ENCODE peak calls at places on chromosomes 16 and 17, in ten cellular contexts. One of them, this sample, is unnamed.

GRCh38 chr16:50263940-50264929 is 2.1 kb upstream of the ADCY7 start:
- DNase-seq in DND-41: no peak
- DNase-seq in IMR-90: peak
- DNase-seq in cardiac muscle cell: no peak
- DNase-seq in fibroblast of villous mesenchyme: peak
- DNase-seq in AG09319: no peak
- DNase-seq in mesothelial cell of epicardium: no peak
- DNase-seq in activated CD8-positive, alpha-beta T cell treated with anti-CD3 and anti-CD28 coated beads for 36 hours: peak
- DNase-seq in prostate gland: no peak
- DNase-seq in cardiac fibroblast: peak
- DNase-seq in this sample: no peak

GRCh38 chr16:72844225-72844920 is 203.6 kb downstream of the ZFHX3 start:
- DNase-seq in cardiac muscle cell: peak
- DNase-seq in IMR-90: no peak
- DNase-seq in fibroblast of villous mesenchyme: peak
- DNase-seq in cardiac fibroblast: no peak
- DNase-seq in prostate gland: no peak
- DNase-seq in DND-41: peak
- DNase-seq in AG09319: no peak
- DNase-seq in mesothelial cell of epicardium: no peak
- DNase-seq in activated CD8-positive, alpha-beta T cell treated with anti-CD3 and anti-CD28 coated beads for 36 hours: peak
- DNase-seq in this sample: no peak

GRCh38 chr16:68752602-68753001 is 15.5 kb downstream of the CDH1 start:
- DNase-seq in activated CD8-positive, alpha-beta T cell treated with anti-CD3 and anti-CD28 coated beads for 36 hours: peak
- DNase-seq in AG09319: no peak
- DNase-seq in cardiac fibroblast: no peak
- DNase-seq in mesothelial cell of epicardium: no peak
- DNase-seq in cardiac muscle cell: no peak
- DNase-seq in IMR-90: no peak
- DNase-seq in DND-41: no peak
- DNase-seq in prostate gland: no peak
- DNase-seq in fibroblast of villous mesenchyme: no peak
- DNase-seq in this sample: no peak

GRCh38 chr17:55430531-55431228 is 9.0 kb upstream of the MMD start:
- DNase-seq in IMR-90: no peak
- DNase-seq in AG09319: no peak
- DNase-seq in cardiac muscle cell: peak
- DNase-seq in cardiac fibroblast: no peak
- DNase-seq in fibroblast of villous mesenchyme: no peak
- DNase-seq in activated CD8-positive, alpha-beta T cell treated with anti-CD3 and anti-CD28 coated beads for 36 hours: no peak
- DNase-seq in DND-41: no peak
- DNase-seq in prostate gland: no peak
- DNase-seq in mesothelial cell of epicardium: no peak
- DNase-seq in this sample: no peak

GRCh38 chr17:28684963-28685362 is 23.0 kb downstream of the SUPT6H start:
- DNase-seq in prostate gland: peak
- DNase-seq in cardiac muscle cell: no peak
- DNase-seq in IMR-90: peak
- DNase-seq in activated CD8-positive, alpha-beta T cell treated with anti-CD3 and anti-CD28 coated beads for 36 hours: no peak
- DNase-seq in mesothelial cell of epicardium: no peak
- DNase-seq in cardiac fibroblast: peak
- DNase-seq in DND-41: no peak
- DNase-seq in AG09319: peak
- DNase-seq in fibroblast of villous mesenchyme: peak
- DNase-seq in this sample: no peak

GRCh38 chr17:7346761-7347614 is 5.0 kb upstream of the KCTD11 start:
- DNase-seq in activated CD8-positive, alpha-beta T cell treated with anti-CD3 and anti-CD28 coated beads for 36 hours: no peak
- DNase-seq in fibroblast of villous mesenchyme: no peak
- DNase-seq in DND-41: no peak
- DNase-seq in mesothelial cell of epicardium: no peak
- DNase-seq in cardiac fibroblast: no peak
- DNase-seq in IMR-90: no peak
- DNase-seq in cardiac muscle cell: no peak
- DNase-seq in prostate gland: no peak
- DNase-seq in AG09319: no peak
- DNase-seq in this sample: no peak

GRCh38 chr16:30775381-30776099 is 11.5 kb downstream of the ZNF629 start:
- DNase-seq in DND-41: peak
- DNase-seq in prostate gland: peak
- DNase-seq in fibroblast of villous mesenchyme: peak
- DNase-seq in cardiac fibroblast: peak
- DNase-seq in cardiac muscle cell: peak
- DNase-seq in mesothelial cell of epicardium: no peak
- DNase-seq in activated CD8-positive, alpha-beta T cell treated with anti-CD3 and anti-CD28 coated beads for 36 hours: peak
- DNase-seq in AG09319: peak
- DNase-seq in IMR-90: peak
- DNase-seq in this sample: peak

GRCh38 chr17:6455321-6455705 is 11.1 kb downstream of the PIMREG start:
- DNase-seq in activated CD8-positive, alpha-beta T cell treated with anti-CD3 and anti-CD28 coated beads for 36 hours: peak
- DNase-seq in cardiac muscle cell: peak
- DNase-seq in prostate gland: no peak
- DNase-seq in DND-41: no peak
- DNase-seq in cardiac fibroblast: peak
- DNase-seq in fibroblast of villous mesenchyme: peak
- DNase-seq in mesothelial cell of epicardium: no peak
- DNase-seq in IMR-90: peak
- DNase-seq in AG09319: no peak
- DNase-seq in this sample: no peak

GRCh38 chr17:59707971-59708425 is 544 bp downstream of the VMP1 start:
- DNase-seq in AG09319: no peak
- DNase-seq in IMR-90: no peak
- DNase-seq in DND-41: no peak
- DNase-seq in activated CD8-positive, alpha-beta T cell treated with anti-CD3 and anti-CD28 coated beads for 36 hours: no peak
- DNase-seq in cardiac fibroblast: peak
- DNase-seq in fibroblast of villous mesenchyme: no peak
- DNase-seq in cardiac muscle cell: peak
- DNase-seq in mesothelial cell of epicardium: no peak
- DNase-seq in prostate gland: no peak
- DNase-seq in this sample: no peak

GRCh38 chr17:47792979-47793378 is 28.6 kb downstream of the OSBPL7 start:
- DNase-seq in mesothelial cell of epicardium: no peak
- DNase-seq in IMR-90: no peak
- DNase-seq in fibroblast of villous mesenchyme: no peak
- DNase-seq in DND-41: no peak
- DNase-seq in activated CD8-positive, alpha-beta T cell treated with anti-CD3 and anti-CD28 coated beads for 36 hours: no peak
- DNase-seq in cardiac muscle cell: no peak
- DNase-seq in prostate gland: no peak
- DNase-seq in AG09319: no peak
- DNase-seq in cardiac fibroblast: no peak
- DNase-seq in this sample: no peak

GRCh38 chr16:86304868-86305267 is 205.5 kb upstream of the FOXF1 start:
- DNase-seq in activated CD8-positive, alpha-beta T cell treated with anti-CD3 and anti-CD28 coated beads for 36 hours: no peak
- DNase-seq in DND-41: no peak
- DNase-seq in fibroblast of villous mesenchyme: no peak
- DNase-seq in cardiac fibroblast: no peak
- DNase-seq in mesothelial cell of epicardium: no peak
- DNase-seq in AG09319: no peak
- DNase-seq in IMR-90: no peak
- DNase-seq in cardiac muscle cell: no peak
- DNase-seq in prostate gland: no peak
- DNase-seq in this sample: no peak

GRCh38 chr17:63954402-63955063 is 18.2 kb downstream of the SCN4A start:
- DNase-seq in DND-41: peak
- DNase-seq in IMR-90: no peak
- DNase-seq in AG09319: no peak
- DNase-seq in cardiac muscle cell: no peak
- DNase-seq in prostate gland: no peak
- DNase-seq in fibroblast of villous mesenchyme: no peak
- DNase-seq in mesothelial cell of epicardium: no peak
- DNase-seq in activated CD8-positive, alpha-beta T cell treated with anti-CD3 and anti-CD28 coated beads for 36 hours: peak
- DNase-seq in cardiac fibroblast: no peak
- DNase-seq in this sample: no peak

GRCh38 chr17:62718420-62718819 is 89.7 kb downstream of the MARCHF10 start:
- DNase-seq in IMR-90: peak
- DNase-seq in AG09319: no peak
- DNase-seq in cardiac muscle cell: peak
- DNase-seq in fibroblast of villous mesenchyme: peak
- DNase-seq in activated CD8-positive, alpha-beta T cell treated with anti-CD3 and anti-CD28 coated beads for 36 hours: peak
- DNase-seq in DND-41: no peak
- DNase-seq in cardiac fibroblast: peak
- DNase-seq in mesothelial cell of epicardium: no peak
- DNase-seq in prostate gland: no peak
- DNase-seq in this sample: no peak

GRCh38 chr16:46976550-46976949 is 3.1 kb upstream of the DNAJA2 start:
- DNase-seq in fibroblast of villous mesenchyme: no peak
- DNase-seq in activated CD8-positive, alpha-beta T cell treated with anti-CD3 and anti-CD28 coated beads for 36 hours: peak
- DNase-seq in IMR-90: no peak
- DNase-seq in cardiac fibroblast: no peak
- DNase-seq in cardiac muscle cell: no peak
- DNase-seq in prostate gland: peak
- DNase-seq in AG09319: no peak
- DNase-seq in DND-41: no peak
- DNase-seq in mesothelial cell of epicardium: no peak
- DNase-seq in this sample: no peak

GRCh38 chr17:4895676-4896331 is 3.5 kb upstream of the C17orf107 start:
- DNase-seq in activated CD8-positive, alpha-beta T cell treated with anti-CD3 and anti-CD28 coated beads for 36 hours: no peak
- DNase-seq in fibroblast of villous mesenchyme: no peak
- DNase-seq in mesothelial cell of epicardium: no peak
- DNase-seq in prostate gland: no peak
- DNase-seq in DND-41: no peak
- DNase-seq in cardiac fibroblast: no peak
- DNase-seq in cardiac muscle cell: peak
- DNase-seq in IMR-90: no peak
- DNase-seq in AG09319: no peak
- DNase-seq in this sample: no peak

GRCh38 chr17:72590882-72591499 is 470.2 kb downstream of the SOX9 start:
- DNase-seq in cardiac fibroblast: no peak
- DNase-seq in IMR-90: no peak
- DNase-seq in cardiac muscle cell: no peak
- DNase-seq in mesothelial cell of epicardium: no peak
- DNase-seq in prostate gland: no peak
- DNase-seq in activated CD8-positive, alpha-beta T cell treated with anti-CD3 and anti-CD28 coated beads for 36 hours: no peak
- DNase-seq in AG09319: no peak
- DNase-seq in fibroblast of villous mesenchyme: no peak
- DNase-seq in DND-41: no peak
- DNase-seq in this sample: no peak

GRCh38 chr17:44911133-44912001 is 3.9 kb downstream of the GFAP start:
- DNase-seq in AG09319: no peak
- DNase-seq in cardiac fibroblast: peak
- DNase-seq in fibroblast of villous mesenchyme: peak
- DNase-seq in DND-41: peak
- DNase-seq in mesothelial cell of epicardium: no peak
- DNase-seq in cardiac muscle cell: peak
- DNase-seq in prostate gland: peak
- DNase-seq in activated CD8-positive, alpha-beta T cell treated with anti-CD3 and anti-CD28 coated beads for 36 hours: peak
- DNase-seq in IMR-90: peak
- DNase-seq in this sample: no peak

GRCh38 chr16:27638833-27639587 is 89.1 kb downstream of the KATNIP start:
- DNase-seq in IMR-90: no peak
- DNase-seq in activated CD8-positive, alpha-beta T cell treated with anti-CD3 and anti-CD28 coated beads for 36 hours: no peak
- DNase-seq in fibroblast of villous mesenchyme: no peak
- DNase-seq in DND-41: no peak
- DNase-seq in prostate gland: peak
- DNase-seq in mesothelial cell of epicardium: no peak
- DNase-seq in cardiac muscle cell: no peak
- DNase-seq in cardiac fibroblast: no peak
- DNase-seq in AG09319: no peak
- DNase-seq in this sample: no peak

GRCh38 chr17:42337442-42337841 is 49.1 kb downstream of the STAT5A start:
- DNase-seq in prostate gland: no peak
- DNase-seq in AG09319: peak
- DNase-seq in mesothelial cell of epicardium: no peak
- DNase-seq in fibroblast of villous mesenchyme: peak
- DNase-seq in DND-41: no peak
- DNase-seq in cardiac muscle cell: no peak
- DNase-seq in IMR-90: peak
- DNase-seq in cardiac fibroblast: no peak
- DNase-seq in activated CD8-positive, alpha-beta T cell treated with anti-CD3 and anti-CD28 coated beads for 36 hours: peak
- DNase-seq in this sample: no peak

GRCh38 chr16:71367243-71367976 is 8.9 kb downstream of the CALB2 start:
- DNase-seq in AG09319: no peak
- DNase-seq in mesothelial cell of epicardium: no peak
- DNase-seq in activated CD8-positive, alpha-beta T cell treated with anti-CD3 and anti-CD28 coated beads for 36 hours: peak
- DNase-seq in prostate gland: no peak
- DNase-seq in fibroblast of villous mesenchyme: peak
- DNase-seq in IMR-90: peak
- DNase-seq in cardiac muscle cell: peak
- DNase-seq in DND-41: peak
- DNase-seq in cardiac fibroblast: peak
- DNase-seq in this sample: no peak
- TF ChIP-seq CTCF in AG09319: peak
- TF ChIP-seq CTCF in mesothelial cell of epicardium: peak
- TF ChIP-seq CTCF in activated CD8-positive, alpha-beta T cell treated with anti-CD3 and anti-CD28 coated beads for 36 hours: peak
- TF ChIP-seq CTCF in prostate gland: no peak
- TF ChIP-seq CTCF in fibroblast of villous mesenchyme: peak
- TF ChIP-seq CTCF in IMR-90: peak
- TF ChIP-seq CTCF in cardiac muscle cell: peak
- TF ChIP-seq CTCF in DND-41: peak
- TF ChIP-seq CTCF in cardiac fibroblast: peak
- TF ChIP-seq CTCF in this sample: peak

GRCh38 chr17:81667754-81668153 is 1.2 kb downstream of the CCDC137 start:
- DNase-seq in IMR-90: no peak
- DNase-seq in mesothelial cell of epicardium: no peak
- DNase-seq in AG09319: no peak
- DNase-seq in DND-41: peak
- DNase-seq in activated CD8-positive, alpha-beta T cell treated with anti-CD3 and anti-CD28 coated beads for 36 hours: no peak
- DNase-seq in cardiac fibroblast: no peak
- DNase-seq in fibroblast of villous mesenchyme: peak
- DNase-seq in cardiac muscle cell: no peak
- DNase-seq in prostate gland: peak
- DNase-seq in this sample: no peak
- TF ChIP-seq CTCF in IMR-90: no peak
- TF ChIP-seq CTCF in mesothelial cell of epicardium: no peak
- TF ChIP-seq CTCF in AG09319: no peak
- TF ChIP-seq CTCF in DND-41: peak
- TF ChIP-seq CTCF in activated CD8-positive, alpha-beta T cell treated with anti-CD3 and anti-CD28 coated beads for 36 hours: no peak
- TF ChIP-seq CTCF in cardiac fibroblast: no peak
- TF ChIP-seq CTCF in fibroblast of villous mesenchyme: peak
- TF ChIP-seq CTCF in cardiac muscle cell: no peak
- TF ChIP-seq CTCF in prostate gland: no peak
- TF ChIP-seq CTCF in this sample: no peak

GRCh38 chr17:79681628-79682261 is 49.0 kb upstream of the ENPP7 start:
- DNase-seq in DND-41: no peak
- DNase-seq in mesothelial cell of epicardium: no peak
- DNase-seq in fibroblast of villous mesenchyme: no peak
- DNase-seq in activated CD8-positive, alpha-beta T cell treated with anti-CD3 and anti-CD28 coated beads for 36 hours: no peak
- DNase-seq in AG09319: no peak
- DNase-seq in IMR-90: no peak
- DNase-seq in prostate gland: no peak
- DNase-seq in cardiac fibroblast: no peak
- DNase-seq in cardiac muscle cell: no peak
- DNase-seq in this sample: no peak
- TF ChIP-seq CTCF in DND-41: no peak
- TF ChIP-seq CTCF in mesothelial cell of epicardium: no peak
- TF ChIP-seq CTCF in fibroblast of villous mesenchyme: no peak
- TF ChIP-seq CTCF in activated CD8-positive, alpha-beta T cell treated with anti-CD3 and anti-CD28 coated beads for 36 hours: no peak
- TF ChIP-seq CTCF in AG09319: no peak
- TF ChIP-seq CTCF in IMR-90: no peak
- TF ChIP-seq CTCF in prostate gland: no peak
- TF ChIP-seq CTCF in cardiac fibroblast: no peak
- TF ChIP-seq CTCF in cardiac muscle cell: no peak
- TF ChIP-seq CTCF in this sample: no peak

DNA sequence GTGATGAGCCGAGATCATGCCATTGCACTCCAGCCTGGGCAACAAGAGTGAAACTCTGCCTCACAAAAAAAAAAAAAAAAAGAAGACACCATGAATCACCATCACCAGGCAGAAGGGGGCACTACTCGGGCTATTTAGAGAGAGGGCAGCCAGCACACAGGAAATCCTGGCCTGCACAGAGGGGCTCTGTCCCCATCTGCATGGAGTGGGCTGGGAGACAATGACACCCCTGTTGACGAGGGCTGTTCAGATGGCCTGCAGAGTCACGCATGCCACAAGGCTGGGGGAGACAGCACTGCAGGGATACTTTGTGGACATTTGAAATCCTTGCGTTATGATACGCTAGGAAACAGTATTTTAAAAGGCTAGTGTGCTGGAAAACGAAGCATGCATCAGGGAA is 48.3 kb downstream of the CUEDC1 start:
- DNase-seq in prostate gland: no peak
- DNase-seq in mesothelial cell of epicardium: no peak
- DNase-seq in activated CD8-positive, alpha-beta T cell treated with anti-CD3 and anti-CD28 coated beads for 36 hours: peak
- DNase-seq in cardiac muscle cell: peak
- DNase-seq in DND-41: peak
- DNase-seq in AG09319: no peak
- DNase-seq in fibroblast of villous mesenchyme: peak
- DNase-seq in IMR-90: no peak
- DNase-seq in cardiac fibroblast: no peak
- DNase-seq in this sample: no peak
- TF ChIP-seq CTCF in prostate gland: no peak
- TF ChIP-seq CTCF in mesothelial cell of epicardium: no peak
- TF ChIP-seq CTCF in activated CD8-positive, alpha-beta T cell treated with anti-CD3 and anti-CD28 coated beads for 36 hours: no peak
- TF ChIP-seq CTCF in cardiac muscle cell: peak
- TF ChIP-seq CTCF in DND-41: peak
- TF ChIP-seq CTCF in AG09319: no peak
- TF ChIP-seq CTCF in fibroblast of villous mesenchyme: peak
- TF ChIP-seq CTCF in IMR-90: peak
- TF ChIP-seq CTCF in cardiac fibroblast: peak
- TF ChIP-seq CTCF in this sample: peak

This sample was measured in type B pancreatic cell.